ENCODE peak calls at places on chromosomes 16 and 17, in seven cellular contexts. I is transverse colon, A is lower lobe of right lung, R is kidney epithelial cell, O is astrocyte, Z is tibial artery, V is keratinocyte. X is an unnamed sample.

GRCh38 chr16:73126453-73126853 is 78.5 kb upstream of the ZFHX3 start:
- DNase-seq in V (no peak), I (no peak), A (no peak), Z (peak; percentile 70), R (peak; percentile 18), O (peak; percentile 61), X (peak; percentile 39)

GRCh38 chr16:77816293-77816692 is 27.9 kb downstream of the VAT1L start:
- DNase-seq in V (no peak), Z (no peak), A (no peak), I (no peak), O (peak; percentile 62), R (no peak), X (no peak)

GRCh38 chr17:17204041-17204591 is 2.0 kb downstream of the PLD6 start:
- DNase-seq in V (no peak), I (peak; percentile 30), A (no peak), O (no peak), Z (peak; percentile 87), R (no peak), X (no peak)

GRCh38 chr17:30559656-30560055 is 82.4 kb downstream of the GOSR1 start:
- DNase-seq in R (no peak), Z (no peak), I (no peak), O (no peak), V (no peak), A (no peak), X (no peak)

GRCh38 chr17:19409509-19409908 is 1.5 kb upstream of the RNF112 start:
- DNase-seq in A (no peak), Z (no peak), O (peak; percentile 82), V (peak; percentile 53), I (no peak), R (peak; percentile 52), X (peak; percentile 64)

GRCh38 chr17:3727041-3727440 is 3.3 kb downstream of the HASPIN start:
- DNase-seq in O (no peak), V (no peak), R (no peak), Z (no peak), I (no peak), A (no peak), X (no peak)

GRCh38 chr16:89194340-89195311 is 5.7 kb downstream of the SLC22A31 start:
- DNase-seq in O (no peak), A (peak; percentile 45), I (no peak), Z (no peak), V (no peak), R (no peak), X (no peak)

GRCh38 chr16:52617591-52617990 is 70.6 kb upstream of the TOX3 start:
- DNase-seq in A (no peak), Z (no peak), V (no peak), R (no peak), I (no peak), O (no peak), X (no peak)

GRCh38 chr17:74123350-74123749 is 80.1 kb upstream of the RPL38 start:
- DNase-seq in A (no peak), Z (no peak), R (no peak), I (no peak), V (no peak), O (peak; percentile 18), X (peak; percentile 44)

GRCh38 chr17:65243838-65244237 is 106.7 kb downstream of the RGS9 start:
- DNase-seq in O (peak; percentile 59), Z (no peak), R (no peak), V (no peak), I (no peak), A (no peak), X (no peak)

GRCh38 chr16:69119536-69119935 is 12.9 kb downstream of the CHTF8 start:
- DNase-seq in V (no peak), I (no peak), O (no peak), R (no peak), Z (no peak), A (no peak), X (no peak)

GRCh38 chr16:64964126-64964540 is 157.7 kb downstream of the CDH11 start:
- DNase-seq in V (no peak), R (no peak), Z (no peak), I (no peak), A (no peak), O (peak; percentile 84), X (no peak)

GRCh38 chr17:70251704-70252103 is 82.4 kb downstream of the KCNJ2 start:
- DNase-seq in V (no peak), A (no peak), R (no peak), O (peak; percentile 55), Z (no peak), I (no peak), X (no peak)

GRCh38 chr17:31462261-31462660 is 70.8 kb downstream of the RAB11FIP4 start:
- DNase-seq in O (no peak), Z (no peak), A (no peak), R (no peak), I (no peak), V (no peak), X (no peak)

GRCh38 chr17:7982666-7983065 is 19.7 kb upstream of the GUCY2D start:
- DNase-seq in R (no peak), V (no peak), A (no peak), I (no peak), O (peak; percentile 22), Z (no peak), X (no peak)

GRCh38 chr16:70687172-70687531 is 1.3 kb upstream of the MTSS2 start:
- DNase-seq in O (no peak), I (no peak), V (no peak), A (no peak), R (no peak), Z (no peak), X (no peak)

GRCh38 chr17:7177954-7178477 is 1.2 kb downstream of the ASGR1 start:
- DNase-seq in O (peak; percentile 36), A (no peak), R (no peak), Z (no peak), I (no peak), V (no peak), X (no peak)

GRCh38 chr16:68079616-68080344 is 5.4 kb upstream of the NFATC3 start:
- DNase-seq in R (no peak), O (no peak), Z (peak; percentile 80), I (peak; percentile 89), A (peak; percentile 87), V (no peak), X (no peak)

GRCh38 chr17:13813347-13814240 is 211.9 kb upstream of the HS3ST3A1 start:
- DNase-seq in A (no peak), V (no peak), O (no peak), R (no peak), I (no peak), Z (no peak), X (no peak)

DNA sequence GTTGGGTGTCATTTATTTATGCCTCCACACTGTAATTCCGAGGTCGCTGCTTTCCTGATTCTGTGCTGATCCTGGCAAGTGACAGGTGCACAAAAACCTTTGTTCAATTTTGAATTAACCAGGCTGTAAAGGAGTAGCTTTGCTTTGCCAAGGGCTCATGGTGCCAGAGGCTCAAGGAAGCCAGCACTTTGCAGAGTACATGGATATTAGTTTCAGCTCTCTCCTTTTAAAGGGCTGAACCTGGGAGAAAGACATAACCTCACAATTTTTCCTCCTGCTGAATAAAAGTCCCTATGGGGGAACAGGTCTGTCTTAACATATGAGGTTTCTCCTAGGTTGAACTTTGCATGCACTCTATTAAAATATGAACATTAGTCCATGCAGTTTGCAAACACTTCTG is 227.6 kb upstream of the WSB1 start:
- DNase-seq in I (no peak), O (no peak), Z (no peak), R (no peak), A (no peak), V (no peak), X (no peak)
- H3K27me3 ChIP-seq in I (no peaks in the 10 kb centered on the region), O (no peaks in the 10 kb centered on the region), Z (no peaks in the 10 kb centered on the region), R (no peaks in the 10 kb centered on the region), A (no peaks in the 10 kb centered on the region), V (no peaks in the 10 kb centered on the region), X (no peaks in the 10 kb centered on the region)

GRCh38 chr16:82628741-82629140 is 2.0 kb downstream of the CDH13 start:
- DNase-seq in R (no peak), O (no peak), I (no peak), V (no peak), A (no peak), Z (no peak), X (no peak)

GRCh38 chr16:82627811-82628339 is 1.1 kb downstream of the CDH13 start:
- DNase-seq in A (no peak), Z (peak; percentile 70), I (peak; percentile 26), R (no peak), O (no peak), V (peak; percentile 83), X (no peak)

GRCh38 chr16:82629441-82630027 is 2.8 kb downstream of the CDH13 start:
- DNase-seq in Z (no peak), I (no peak), R (peak; percentile 44), A (no peak), O (peak; percentile 91), V (peak; percentile 91), X (peak; percentile 90)

GRCh38 chr16:82621796-82622195 is 5.0 kb upstream of the CDH13 start:
- DNase-seq in I (no peak), A (no peak), V (no peak), O (no peak), R (no peak), Z (no peak), X (no peak)

GRCh38 chr16:82625066-82625968 is 1.5 kb upstream of the CDH13 start:
- DNase-seq in R (no peak), V (no peak), Z (no peak), I (no peak), O (no peak), A (no peak), X (no peak)
- TF ChIP-seq CTCF in R (no peak), V (peak; percentile 34), Z (no peak), I (no peak), O (no peak), A (no peak), X (no peak)

GRCh38 chr17:41178843-41179616 is 1.0 kb upstream of the KRTAP4-2 start:
- DNase-seq in Z (no peak), R (no peak), O (no peak), A (no peak), I (no peak), V (no peak), X (no peak)

GRCh38 chr17:41177727-41178271 is at the start of gene KRTAP4-2:
- DNase-seq in R (no peak), V (no peak), A (peak; percentile 20), O (no peak), Z (no peak), I (no peak), X (no peak)

GRCh38 chr17:41178341-41178740 is 320 bp upstream of the KRTAP4-2 start:
- DNase-seq in A (no peak), I (no peak), Z (no peak), O (peak; percentile 27), V (no peak), R (peak; percentile 29), X (no peak)

GRCh38 chr17:41171881-41172280 is 3.9 kb upstream of the KRTAP4-3 start:
- DNase-seq in A (no peak), V (no peak), O (peak; percentile 8), I (no peak), R (no peak), Z (no peak), X (no peak)

GRCh38 chr17:41176744-41177387 is 1.2 kb downstream of the KRTAP4-2 start:
- DNase-seq in I (no peak), O (no peak), V (no peak), Z (no peak), A (no peak), R (no peak), X (no peak)
- H3K27me3 ChIP-seq in I (peaks cover 18% of the 10 kb centered on the region), O (no peaks in the 10 kb centered on the region), V (no peaks in the 10 kb centered on the region), Z (no peaks in the 10 kb centered on the region), A (no peaks in the 10 kb centered on the region), R (no peaks in the 10 kb centered on the region), X (no peaks in the 10 kb centered on the region)

DNA sequence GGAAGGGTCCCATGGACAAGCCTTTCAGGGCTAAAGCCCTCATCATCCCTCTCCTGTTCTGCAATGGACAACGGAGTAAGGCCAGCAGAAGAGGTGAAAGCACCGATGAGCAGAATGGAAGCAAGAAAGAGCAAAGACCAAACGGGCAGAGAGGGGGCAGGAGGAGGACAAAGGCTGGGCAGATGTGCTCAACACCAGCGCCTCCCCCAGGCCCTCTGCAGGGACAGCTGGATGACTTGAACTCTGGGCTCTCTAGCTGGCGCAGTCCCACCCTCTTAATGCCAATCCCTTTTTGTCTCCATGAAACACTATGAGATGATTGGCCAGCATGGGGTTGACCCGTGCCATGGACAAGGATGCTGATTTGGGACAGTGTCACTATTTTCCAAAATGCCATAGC is 22.0 kb downstream of the ACLY start:
- DNase-seq in V (no peak), I (no peak), O (no peak), R (no peak), A (no peak), Z (no peak), X (no peak)
- TF ChIP-seq CTCF in V (no peak), I (no peak), O (no peak), R (no peak), A (no peak), Z (no peak), X (no peak)